ENCODE peak calls at places on chromosomes 6 and 20, in four cellular contexts. One of them, this sample, is unnamed.

GRCh38 chr6:16400248-16400760 is 161.9 kb downstream of the GMPR start:
- DNase-seq in K562: no peak
- DNase-seq in GM12891: no peak
- DNase-seq in GM12878: no peak
- DNase-seq in this sample: no peak

GRCh38 chr20:56440346-56441007 is 27.9 kb upstream of the RTF2 start:
- DNase-seq in K562: no peak
- DNase-seq in GM12891: no peak
- DNase-seq in GM12878: peak; percentile 58
- DNase-seq in this sample: peak; percentile 70

GRCh38 chr6:166673309-166673708 is 46.3 kb upstream of the RPS6KA2 start:
- DNase-seq in GM12891: no peak
- DNase-seq in K562: no peak
- DNase-seq in GM12878: no peak
- DNase-seq in this sample: no peak

GRCh38 chr20:41249781-41250281 is 67.7 kb downstream of the ZHX3 start:
- DNase-seq in GM12891: no peak
- DNase-seq in K562: peak; percentile 45
- DNase-seq in GM12878: no peak
- DNase-seq in this sample: no peak

GRCh38 chr6:14910692-14911547 is 334.9 kb upstream of the JARID2 start:
- DNase-seq in GM12891: peak; percentile 53
- DNase-seq in GM12878: peak; percentile 78
- DNase-seq in K562: no peak
- DNase-seq in this sample: peak; percentile 97

GRCh38 chr20:44702776-44703175 is 12.4 kb upstream of the CCN5 start:
- DNase-seq in GM12891: no peak
- DNase-seq in GM12878: no peak
- DNase-seq in K562: no peak
- DNase-seq in this sample: peak; percentile 26

GRCh38 chr6:13187692-13188091 is 140.6 kb downstream of the TBC1D7 start:
- DNase-seq in K562: no peak
- DNase-seq in GM12891: no peak
- DNase-seq in GM12878: no peak
- DNase-seq in this sample: no peak

GRCh38 chr20:50278684-50279531 is 88.3 kb downstream of the CEBPB start:
- DNase-seq in K562: peak; percentile 76
- DNase-seq in GM12891: no peak
- DNase-seq in GM12878: no peak
- DNase-seq in this sample: no peak

GRCh38 chr6:148203281-148203925 is 139.2 kb upstream of the SASH1 start:
- DNase-seq in GM12891: no peak
- DNase-seq in GM12878: no peak
- DNase-seq in K562: no peak
- DNase-seq in this sample: no peak

GRCh38 chr6:69594405-69594804 is 202.4 kb downstream of the LMBRD1 start:
- DNase-seq in GM12891: no peak
- DNase-seq in GM12878: no peak
- DNase-seq in K562: no peak
- DNase-seq in this sample: no peak

GRCh38 chr6:1311400-1312192 is at the start of gene FOXQ1:
- DNase-seq in GM12878: no peak
- DNase-seq in GM12891: peak; percentile 35
- DNase-seq in K562: no peak
- DNase-seq in this sample: peak; percentile 14

GRCh38 chr6:138031850-138032249 is 75.4 kb downstream of the PERP start:
- DNase-seq in GM12891: no peak
- DNase-seq in GM12878: no peak
- DNase-seq in K562: no peak
- DNase-seq in this sample: no peak

GRCh38 chr6:149112976-149113375 is 204.5 kb upstream of the TAB2 start:
- DNase-seq in GM12878: no peak
- DNase-seq in K562: no peak
- DNase-seq in GM12891: no peak
- DNase-seq in this sample: no peak

GRCh38 chr6:22448311-22448711 is 121.1 kb upstream of the HDGFL1 start:
- DNase-seq in K562: no peak
- DNase-seq in GM12878: no peak
- DNase-seq in GM12891: no peak
- DNase-seq in this sample: no peak

GRCh38 chr6:501891-502601 is 110.5 kb downstream of the IRF4 start:
- DNase-seq in K562: no peak
- DNase-seq in GM12878: no peak
- DNase-seq in GM12891: no peak
- DNase-seq in this sample: no peak

GRCh38 chr6:126748141-126748540 is 370.3 kb upstream of the RSPO3 start:
- DNase-seq in GM12891: no peak
- DNase-seq in K562: no peak
- DNase-seq in GM12878: no peak
- DNase-seq in this sample: no peak

GRCh38 chr20:7654231-7654630 is 286.0 kb downstream of the HAO1 start:
- DNase-seq in K562: no peak
- DNase-seq in GM12891: no peak
- DNase-seq in GM12878: no peak
- DNase-seq in this sample: no peak

GRCh38 chr20:7650481-7650880 is 289.8 kb downstream of the HAO1 start:
- DNase-seq in GM12891: no peak
- DNase-seq in K562: no peak
- DNase-seq in GM12878: no peak
- DNase-seq in this sample: no peak

DNA sequence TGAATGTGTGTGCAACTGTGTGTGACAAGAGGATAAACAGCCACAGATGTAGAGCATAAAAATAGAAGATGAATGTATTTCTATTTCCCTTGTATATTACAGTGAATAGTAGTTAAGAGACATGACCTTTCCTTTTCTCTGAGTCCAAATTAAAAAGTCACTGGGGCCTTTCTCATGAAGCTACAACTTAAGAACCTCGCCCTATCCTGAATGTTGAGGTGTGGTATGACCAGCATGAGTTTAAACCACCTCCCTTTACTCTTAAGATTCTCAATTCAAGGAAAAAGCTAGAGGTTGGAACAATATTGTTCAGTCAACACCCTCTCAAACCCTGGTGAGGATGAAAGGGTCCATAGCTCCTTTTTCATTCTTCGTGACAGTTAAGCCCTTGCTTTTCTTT is 290.2 kb downstream of the HAO1 start:
- DNase-seq in K562: no peak
- DNase-seq in GM12878: no peak
- DNase-seq in GM12891: no peak
- DNase-seq in this sample: no peak
- TF ChIP-seq SPI1 in K562: no peak
- TF ChIP-seq SPI1 in GM12878: no peak
- TF ChIP-seq SPI1 in GM12891: no peak
- TF ChIP-seq SPI1 in this sample: no peak

GRCh38 chr6:107493158-107494057 is 3.5 kb downstream of the SOBP start:
- DNase-seq in GM12891: no peak
- DNase-seq in GM12878: no peak
- DNase-seq in K562: no peak
- DNase-seq in this sample: no peak

GRCh38 chr6:107496892-107497684 is 7.2 kb downstream of the SOBP start:
- DNase-seq in K562: no peak
- DNase-seq in GM12891: no peak
- DNase-seq in GM12878: no peak
- DNase-seq in this sample: no peak

GRCh38 chr6:107491791-107492674 is 2.1 kb downstream of the SOBP start:
- DNase-seq in K562: no peak
- DNase-seq in GM12891: no peak
- DNase-seq in GM12878: no peak
- DNase-seq in this sample: peak; percentile 35

GRCh38 chr6:107496041-107496440 is 6.1 kb downstream of the SOBP start:
- DNase-seq in K562: no peak
- DNase-seq in GM12878: no peak
- DNase-seq in GM12891: no peak
- DNase-seq in this sample: no peak

GRCh38 chr6:107495196-107495643 is 5.3 kb downstream of the SOBP start:
- DNase-seq in GM12878: no peak
- DNase-seq in GM12891: no peak
- DNase-seq in K562: no peak
- DNase-seq in this sample: no peak
- TF ChIP-seq SPI1 in GM12878: no peak
- TF ChIP-seq SPI1 in GM12891: no peak
- TF ChIP-seq SPI1 in K562: no peak
- TF ChIP-seq SPI1 in this sample: no peak

GRCh38 chr20:1651268-1651667 is 6.3 kb downstream of the SIRPG start:
- DNase-seq in K562: no peak
- DNase-seq in GM12878: no peak
- DNase-seq in GM12891: no peak
- DNase-seq in this sample: no peak
- TF ChIP-seq SPI1 in K562: no peak
- TF ChIP-seq SPI1 in GM12878: no peak
- TF ChIP-seq SPI1 in GM12891: no peak
- TF ChIP-seq SPI1 in this sample: no peak

GRCh38 chr6:88970301-88970700 is 6.9 kb upstream of the RNGTT start:
- DNase-seq in K562: no peak
- DNase-seq in GM12878: no peak
- DNase-seq in GM12891: no peak
- DNase-seq in this sample: no peak

GRCh38 chr6:88967891-88968290 is 4.5 kb upstream of the RNGTT start:
- DNase-seq in GM12891: no peak
- DNase-seq in GM12878: no peak
- DNase-seq in K562: no peak
- DNase-seq in this sample: no peak

GRCh38 chr6:88975369-88975768 is 12.0 kb upstream of the RNGTT start:
- DNase-seq in GM12878: no peak
- DNase-seq in K562: no peak
- DNase-seq in GM12891: no peak
- DNase-seq in this sample: no peak

DNA sequence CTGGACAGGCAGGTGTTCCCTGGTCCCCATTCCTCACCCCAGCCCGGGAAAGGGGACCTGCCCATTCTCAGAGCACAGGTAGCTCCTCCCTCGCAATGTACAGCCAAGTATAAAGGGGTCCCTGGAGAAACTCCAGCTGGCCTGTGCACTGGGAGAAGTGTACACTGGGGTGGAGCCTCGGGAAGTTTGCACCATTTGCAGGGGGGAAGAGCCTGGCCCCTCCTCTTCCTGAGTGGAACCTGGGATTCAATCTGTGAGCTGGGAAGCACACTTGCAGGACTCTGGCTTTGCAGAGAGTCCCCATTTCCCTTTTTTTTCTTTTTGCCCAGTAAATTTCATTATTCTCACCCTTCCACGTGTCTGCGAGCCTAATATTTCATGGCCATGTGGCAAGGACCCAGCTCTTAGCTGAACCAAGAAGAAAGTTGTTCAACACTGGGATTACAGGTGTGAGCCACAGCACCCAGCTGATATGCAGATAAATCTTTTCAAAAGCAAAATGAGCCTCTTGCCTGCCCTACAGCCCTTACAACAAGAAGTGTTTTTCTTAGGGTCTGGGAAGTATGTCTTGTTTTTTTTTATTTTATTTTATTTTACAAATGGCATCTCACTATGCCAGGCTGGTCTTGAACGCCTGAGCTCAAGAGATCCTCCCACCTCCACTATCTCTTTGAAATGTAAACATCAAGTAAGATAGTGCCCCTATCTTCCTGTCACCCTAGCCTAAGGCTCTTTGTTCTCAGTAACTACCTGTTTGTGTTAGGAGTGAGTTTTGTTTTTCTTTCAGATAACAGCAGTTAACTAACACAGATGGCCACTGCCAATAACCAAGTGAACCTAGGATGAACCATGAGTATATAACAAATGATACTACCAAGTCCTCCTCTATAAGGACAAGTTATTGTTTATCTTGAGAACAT is 9.3 kb upstream of the RNGTT start:
- DNase-seq in K562: no peak
- DNase-seq in GM12878: no peak
- DNase-seq in GM12891: no peak
- DNase-seq in this sample: no peak
- TF ChIP-seq SPI1 in K562: no peak
- TF ChIP-seq SPI1 in GM12878: no peak
- TF ChIP-seq SPI1 in GM12891: no peak
- TF ChIP-seq SPI1 in this sample: no peak

GRCh38 chr20:38432292-38432691 is 2.8 kb downstream of the SNHG17 start:
- DNase-seq in GM12891: no peak
- DNase-seq in K562: no peak
- DNase-seq in GM12878: no peak
- DNase-seq in this sample: peak; percentile 14

GRCh38 chr20:38433304-38433972 is 1.7 kb downstream of the SNHG17 start:
- DNase-seq in GM12891: no peak
- DNase-seq in K562: no peak
- DNase-seq in GM12878: no peak
- DNase-seq in this sample: no peak

GRCh38 chr20:38434770-38435554 is at the start of gene SNHG17:
- DNase-seq in GM12891: peak; percentile 76
- DNase-seq in K562: peak; percentile 90
- DNase-seq in GM12878: peak; percentile 60
- DNase-seq in this sample: peak; percentile 92

GRCh38 chr20:38435555-38435939 is 419 bp upstream of the SNHG17 start:
- DNase-seq in K562: no peak
- DNase-seq in GM12891: no peak
- DNase-seq in GM12878: no peak
- DNase-seq in this sample: no peak

DNA sequence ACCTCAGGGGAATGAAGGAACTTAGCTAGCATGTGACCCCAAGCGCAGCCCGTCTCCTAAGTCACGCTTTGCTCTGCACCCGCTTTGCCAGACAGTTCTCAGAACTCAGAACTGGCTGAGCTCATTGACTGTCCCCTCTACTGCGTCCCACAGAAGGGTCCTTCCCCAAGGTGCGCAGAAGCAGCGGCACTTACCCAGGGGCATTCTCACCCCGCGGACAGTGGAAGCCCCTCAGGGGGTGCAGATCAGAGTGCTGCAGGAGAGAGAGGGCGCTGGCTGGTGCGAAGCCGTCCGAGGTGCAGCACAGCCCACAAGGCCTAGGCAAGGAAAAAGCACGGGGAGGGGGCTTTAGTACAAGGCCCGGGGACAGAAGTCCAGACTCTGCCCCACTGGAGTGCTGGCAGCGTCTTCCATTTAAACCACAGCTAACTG is 802 bp downstream of the SNHG17 start:
- DNase-seq in GM12891: no peak
- DNase-seq in K562: peak; percentile 57
- DNase-seq in GM12878: no peak
- DNase-seq in this sample: peak; percentile 58
- TF ChIP-seq SPI1 in GM12891: no peak
- TF ChIP-seq SPI1 in K562: no peak
- TF ChIP-seq SPI1 in GM12878: no peak
- TF ChIP-seq SPI1 in this sample: no peak